ENCODE peak calls at places on chromosomes 6 and 20, in eight cellular contexts. H is GM06990; N is neuronal stem cell; E is mucosa of descending colon; Z is upper lobe of right lung; P is NCI-H748 treated with DMSO at 0.1 percent for 48 hours; C is stimulated activated CD4-positive, alpha-beta T cell treated with anti-CD3 and anti-CD28 coated beads, Interleukin-12 subunit alpha, Interleukin-12 subunit beta, amount 100 ng/mL, for 48 hours; J is HCT116. S is an unnamed sample.

GRCh38 chr6:28635547-28636158 is 110.0 kb downstream of the GPX5 start:
- DNase-seq in H (no peak), N (no peak), E (no peak), Z (no peak), P (peak; percentile 29), C (no peak), J (no peak), S (no peak)

GRCh38 chr20:7974785-7975435 is 34.7 kb upstream of the HAO1 start:
- DNase-seq in H (no peak), N (no peak), E (no peak), Z (no peak), P (no peak), C (no peak), J (no peak), S (no peak)

GRCh38 chr20:184288-184687 is 5.2 kb downstream of the DEFB128 start:
- DNase-seq in H (no peak), N (no peak), E (no peak), Z (no peak), P (no peak), C (no peak), J (no peak), S (no peak)

GRCh38 chr20:8155229-8155628 is 23.2 kb downstream of the PLCB1 start:
- DNase-seq in H (no peak), N (no peak), E (no peak), Z (no peak), P (no peak), C (no peak), J (no peak), S (no peak)

GRCh38 chr6:11414564-11414963 is 123.0 kb upstream of the TMEM170B start:
- DNase-seq in H (peak; percentile 49), N (no peak), E (peak; percentile 29), Z (no peak), P (no peak), C (no peak), J (peak; percentile 57), S (no peak)

GRCh38 chr20:46367967-46368901 is 38.2 kb downstream of the ELMO2 start:
- DNase-seq in H (no peak), N (no peak), E (no peak), Z (no peak), P (no peak), C (no peak), J (no peak), S (no peak)

GRCh38 chr6:108946695-108947094 is 98.5 kb downstream of the ARMC2 start:
- DNase-seq in H (no peak), N (no peak), E (no peak), Z (no peak), P (no peak), C (no peak), J (no peak), S (no peak)

GRCh38 chr20:709421-709820 is 33.8 kb upstream of the SCRT2 start:
- DNase-seq in H (no peak), N (no peak), E (peak; percentile 25), Z (peak; percentile 64), P (peak; percentile 89), C (no peak), J (no peak), S (peak; percentile 35)

GRCh38 chr6:158816329-158816728 is 2.8 kb downstream of the EZR start:
- DNase-seq in H (no peak), N (no peak), E (no peak), Z (no peak), P (no peak), C (no peak), J (no peak), S (no peak)

GRCh38 chr6:168355716-168356522 is 36.3 kb upstream of the DACT2 start:
- DNase-seq in H (no peak), N (peak; percentile 29), E (peak; percentile 81), Z (peak; percentile 82), P (no peak), C (no peak), J (peak; percentile 10), S (peak; percentile 60)

GRCh38 chr6:112180095-112180820 is 74.1 kb downstream of the LAMA4 start:
- DNase-seq in H (no peak), N (peak; percentile 51), E (peak; percentile 41), Z (no peak), P (peak; percentile 86), C (no peak), J (peak; percentile 74), S (peak; percentile 93)

GRCh38 chr20:4956200-4956810 is 45.0 kb downstream of the SLC23A2 start:
- DNase-seq in H (no peak), N (peak; percentile 44), E (no peak), Z (no peak), P (peak; percentile 74), C (no peak), J (peak; percentile 34), S (peak; percentile 61)

GRCh38 chr6:110529355-110529754 is 52.9 kb upstream of the SLC22A16 start:
- DNase-seq in H (no peak), N (no peak), E (no peak), Z (no peak), P (no peak), C (no peak), J (no peak), S (no peak)